ENCODE peak calls at places on chromosomes 6 and 20, in five cellular contexts. U is RCC 7860, R is NCI-H1694 treated with DMSO at 0.1 percent for 48 hours, E is activated gamma-delta T cell treated with Interleukin-2 at 50 U/mL for 16 hours, H is right lobe of liver. D is an unnamed sample.

GRCh38 chr6:35185971-35186370 is 27.8 kb upstream of the SCUBE3 start:
- DNase-seq in E (no peak), U (no peak), R (no peak), H (no peak), D (no peak)

GRCh38 chr6:54868556-54868955 is 22.0 kb downstream of the FAM83B start:
- DNase-seq in U (no peak), R (no peak), E (no peak), H (no peak), D (no peak)

GRCh38 chr6:152746172-152746553 is 4.4 kb upstream of the VIP start:
- DNase-seq in E (no peak), H (no peak), U (peak; percentile 87), R (no peak), D (no peak)

GRCh38 chr6:156865019-156865629 is 87.9 kb downstream of the ARID1B start:
- DNase-seq in E (no peak), R (no peak), H (no peak), U (no peak), D (no peak)

GRCh38 chr6:53979468-53980067 is 131.7 kb upstream of the MLIP start:
- DNase-seq in H (no peak), U (no peak), E (no peak), R (peak; percentile 34), D (peak; percentile 52)

GRCh38 chr20:40160151-40160550 is 528.9 kb downstream of the MAFB start:
- DNase-seq in H (peak; percentile 58), E (no peak), U (peak; percentile 50), R (no peak), D (peak; percentile 53)

GRCh38 chr6:89980353-89980752 is 86.1 kb downstream of the GJA10 start:
- DNase-seq in E (no peak), H (no peak), R (no peak), U (no peak), D (no peak)

GRCh38 chr20:31566332-31566657 is 38.8 kb upstream of the ID1 start:
- DNase-seq in R (no peak), H (no peak), E (no peak), U (no peak), D (no peak)

GRCh38 chr20:49768204-49769124 is 44.2 kb upstream of the SLC9A8 start:
- DNase-seq in R (peak; percentile 12), U (peak; percentile 48), H (peak; percentile 91), E (no peak), D (no peak)

GRCh38 chr6:20412674-20413073 is 11.0 kb downstream of the E2F3 start:
- DNase-seq in E (no peak), H (no peak), U (no peak), R (no peak), D (no peak)

GRCh38 chr6:159691133-159691962 is 1.7 kb downstream of the SOD2 start:
- DNase-seq in H (no peak), R (peak; percentile 25), U (peak; percentile 73), E (peak; percentile 12), D (peak; percentile 45)

GRCh38 chr20:57600324-57601210 is 19.7 kb downstream of the ZBP1 start:
- DNase-seq in U (no peak), H (no peak), E (no peak), R (no peak), D (no peak)

GRCh38 chr20:34558320-34559202 is at the start of gene MAP1LC3A:
- DNase-seq in H (peak; percentile 96), E (peak; percentile 87), R (no peak), U (no peak), D (no peak)